ENCODE peak calls at places on chromosomes 13 and 19, in six cellular contexts. O is heart right ventricle; I is transverse colon; D is IMR-90; M is CD8-positive, alpha-beta T cell; E is tibial artery. N is an unnamed sample. For H3K27me3, the result is how much of the 10 kb centered on the place peaks cover.

GRCh38 chr19:16542894-16543498 is 759 bp upstream of the CHERP start:
- DNase-seq in O (no peak), I (no peak), D (no peak), M (no peak), E (no peak), N (peak)

GRCh38 chr13:79128158-79128557 is 277.9 kb downstream of the RBM26 start:
- DNase-seq in O (no peak), I (no peak), D (peak), M (no peak), E (no peak), N (peak)

GRCh38 chr13:80572308-80572676 is 231.4 kb upstream of the SPRY2 start:
- DNase-seq in O (no peak), I (no peak), D (no peak), M (no peak), E (no peak), N (no peak)

GRCh38 chr13:45209229-45209628 is 8.4 kb upstream of the KCTD4 start:
- DNase-seq in O (no peak), I (no peak), D (peak), M (no peak), E (no peak), N (no peak)

GRCh38 chr19:45110811-45111210 is 17.8 kb downstream of the PPP1R37 start:
- DNase-seq in O (no peak), I (no peak), D (no peak), M (no peak), E (no peak), N (no peak)

GRCh38 chr13:68261105-68261504 is 1031.0 kb upstream of the PCDH9 start:
- DNase-seq in O (no peak), I (no peak), D (no peak), M (no peak), E (no peak), N (no peak)

GRCh38 chr13:51297556-51297955 is 41.9 kb upstream of the SERPINE3 start:
- DNase-seq in O (no peak), I (no peak), D (no peak), M (no peak), E (no peak), N (no peak)

GRCh38 chr13:27393101-27393500 is 31.3 kb upstream of the GTF3A start:
- DNase-seq in O (no peak), I (no peak), D (no peak), M (no peak), E (no peak), N (no peak)

GRCh38 chr19:5925830-5926459 is 11.9 kb downstream of the CAPS start:
- DNase-seq in O (no peak), I (peak), D (no peak), M (no peak), E (no peak), N (no peak)

GRCh38 chr13:83229574-83230300 is 652.5 kb downstream of the SLITRK1 start:
- DNase-seq in O (no peak), I (no peak), D (peak), M (no peak), E (no peak), N (no peak)

GRCh38 chr13:107258599-107259187 is 690.8 kb upstream of the ARGLU1 start:
- DNase-seq in O (no peak), I (no peak), D (peak), M (no peak), E (no peak), N (no peak)

GRCh38 chr13:99995104-99995502 is 13.5 kb downstream of the ZIC2 start:
- DNase-seq in O (no peak), I (no peak), D (no peak), M (no peak), E (no peak), N (no peak)
- H3K27me3 ChIP-seq in O (half or more), I (half or more), D (half or more), M (half or more), E (under half), N (under half)

GRCh38 chr13:113208424-113209335 is at the start of gene PCID2:
- DNase-seq in O (peak), I (peak), D (peak), M (peak), E (peak), N (peak)

GRCh38 chr13:113209880-113210421 is 538 bp downstream of the CUL4A start:
- DNase-seq in O (no peak), I (peak), D (peak), M (peak), E (peak), N (peak)

GRCh38 chr13:113209336-113209879 is at the start of gene CUL4A:
- DNase-seq in O (peak), I (peak), D (peak), M (peak), E (peak), N (peak)

GRCh38 chr13:113210834-113211233 is 1.4 kb downstream of the CUL4A start:
- DNase-seq in O (no peak), I (no peak), D (no peak), M (no peak), E (no peak), N (no peak)

GRCh38 chr13:113211774-113212173 is 2.4 kb downstream of the CUL4A start:
- DNase-seq in O (no peak), I (no peak), D (no peak), M (no peak), E (no peak), N (no peak)
- TF ChIP-seq CTCF in O (no peak), I (no peak), D (peak), M (no peak), E (no peak), N (peak)

GRCh38 chr19:13764821-13765394 is 586 bp downstream of the MRI1 start:
- DNase-seq in O (no peak), I (peak), D (no peak), M (peak), E (no peak), N (no peak)

GRCh38 chr19:13763300-13763699 is 1.0 kb upstream of the MRI1 start:
- DNase-seq in O (no peak), I (no peak), D (no peak), M (no peak), E (no peak), N (no peak)

GRCh38 chr19:13764101-13764807 is at the start of gene MRI1:
- DNase-seq in O (peak), I (peak), D (peak), M (peak), E (peak), N (no peak)

GRCh38 chr19:13761423-13761822 is 2.9 kb upstream of the MRI1 start:
- DNase-seq in O (no peak), I (no peak), D (no peak), M (no peak), E (no peak), N (no peak)

GRCh38 chr19:13762635-13763235 is 1.6 kb upstream of the MRI1 start:
- DNase-seq in O (no peak), I (no peak), D (no peak), M (no peak), E (no peak), N (no peak)
- H3K27me3 ChIP-seq in O (under half), I (under half), D (under half), M (under half), E (under half), N (under half)

GRCh38 chr19:2338751-2339643 is 10.5 kb downstream of the SPPL2B start:
- DNase-seq in O (no peak), I (no peak), D (no peak), M (no peak), E (no peak), N (no peak)

GRCh38 chr19:2335848-2336247 is 7.4 kb downstream of the SPPL2B start:
- DNase-seq in O (no peak), I (no peak), D (no peak), M (no peak), E (no peak), N (no peak)

GRCh38 chr19:2338055-2338615 is 9.7 kb downstream of the SPPL2B start:
- DNase-seq in O (no peak), I (no peak), D (no peak), M (no peak), E (no peak), N (no peak)

GRCh38 chr19:2336528-2337328 is 8.2 kb downstream of the SPPL2B start:
- DNase-seq in O (no peak), I (no peak), D (no peak), M (no peak), E (no peak), N (no peak)

DNA sequence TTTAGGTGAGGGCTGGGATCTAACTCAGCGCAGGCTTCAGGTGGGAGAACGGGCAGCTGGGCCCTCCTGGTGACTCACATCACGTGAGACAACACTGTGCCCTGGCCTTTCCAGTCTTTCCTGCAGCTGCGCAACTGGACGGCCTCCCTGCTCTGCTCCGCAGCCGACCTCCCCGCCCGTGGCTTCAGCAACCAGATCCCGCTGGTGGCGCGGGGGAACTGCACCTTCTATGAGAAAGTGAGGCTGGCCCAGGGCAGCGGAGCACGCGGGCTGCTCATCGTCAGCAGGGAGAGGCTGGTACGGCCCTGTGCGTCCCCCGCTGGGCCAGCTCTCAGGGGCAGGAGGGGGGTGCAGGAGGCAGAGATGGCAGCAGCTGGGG is 8.8 kb downstream of the SPPL2B start:
- DNase-seq in O (no peak), I (no peak), D (peak), M (no peak), E (no peak), N (peak)
- TF ChIP-seq CTCF in O (no peak), I (peak), D (peak), M (no peak), E (no peak), N (peak)

GRCh38 chr19:51821511-51821910 is 26.6 kb downstream of the FPR3 start:
- DNase-seq in O (no peak), I (no peak), D (no peak), M (no peak), E (no peak), N (no peak)
- H3K27me3 ChIP-seq in O (under half), I (under half), D (under half), M (under half), E (under half), N (under half)

DNA sequence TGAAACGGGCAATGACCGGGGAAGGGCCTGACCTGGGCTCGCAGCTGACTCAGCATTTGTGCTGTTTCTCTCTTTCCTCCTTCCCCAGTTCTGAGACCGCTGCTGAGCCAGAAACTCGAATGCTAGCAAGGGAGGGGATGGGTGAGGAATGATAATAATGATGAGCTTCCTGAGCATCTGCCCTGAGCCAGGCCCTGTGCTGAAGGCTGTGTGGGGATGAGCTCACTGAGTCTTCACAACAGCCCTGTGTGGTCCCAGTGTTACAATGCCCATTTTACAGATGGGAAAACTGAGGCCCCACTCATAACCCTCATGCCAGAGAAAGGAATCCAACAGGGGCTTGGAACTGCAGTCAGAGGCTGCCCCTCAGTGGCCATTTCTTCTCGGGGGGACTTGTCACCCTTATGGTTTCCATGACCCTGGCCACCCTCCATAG is 8.1 kb downstream of the SULT2B1 start:
- DNase-seq in O (no peak), I (no peak), D (no peak), M (no peak), E (no peak), N (no peak)
- TF ChIP-seq CTCF in O (no peak), I (no peak), D (no peak), M (no peak), E (no peak), N (no peak)

GRCh38 chr19:41933131-41933458 is 4.8 kb upstream of the ERFL start:
- DNase-seq in O (no peak), I (no peak), D (no peak), M (no peak), E (no peak), N (no peak)
- H3K27me3 ChIP-seq in O (half or more), I (half or more), D (half or more), M (under half), E (under half), N (half or more)